ENCODE peak calls at places on chromosomes 6 and 20, in four cellular contexts. D, Q, R and H are unnamed samples.

GRCh38 chr6:45445749-45446454 is 68.2 kb upstream of the SUPT3H start:
- DNase-seq in Q (no peak), D (peak), R (peak), H (peak)

GRCh38 chr6:89400912-89401399 is 11.1 kb downstream of the RRAGD start:
- DNase-seq in D (no peak), R (no peak), Q (no peak), H (no peak)

GRCh38 chr20:37886851-37887297 is 16.1 kb upstream of the VSTM2L start:
- DNase-seq in R (no peak), Q (no peak), D (no peak), H (no peak)

GRCh38 chr6:53210821-53211220 is 62.2 kb upstream of the GCM1 start:
- DNase-seq in R (no peak), Q (no peak), D (no peak), H (no peak)

GRCh38 chr6:26223213-26223612 is 136.0 kb downstream of the HFE start:
- DNase-seq in Q (no peak), R (no peak), D (peak), H (no peak)

GRCh38 chr20:63499333-63499969 is 568 bp upstream of the EEF1A2 start:
- DNase-seq in D (no peak), Q (peak), R (peak), H (no peak)

GRCh38 chr6:86856937-86857563 is 80.3 kb upstream of the HTR1E start:
- DNase-seq in R (no peak), D (peak), Q (peak), H (peak)

GRCh38 chr6:15305496-15305895 is 59.6 kb downstream of the JARID2 start:
- DNase-seq in D (no peak), R (no peak), Q (no peak), H (no peak)

GRCh38 chr6:130020106-130020851 is 1.9 kb downstream of the L3MBTL3 start:
- DNase-seq in Q (peak), R (no peak), D (no peak), H (peak)

GRCh38 chr6:122766256-122766655 is 13.3 kb upstream of the FABP7 start:
- DNase-seq in R (no peak), Q (no peak), D (no peak), H (no peak)

DNA sequence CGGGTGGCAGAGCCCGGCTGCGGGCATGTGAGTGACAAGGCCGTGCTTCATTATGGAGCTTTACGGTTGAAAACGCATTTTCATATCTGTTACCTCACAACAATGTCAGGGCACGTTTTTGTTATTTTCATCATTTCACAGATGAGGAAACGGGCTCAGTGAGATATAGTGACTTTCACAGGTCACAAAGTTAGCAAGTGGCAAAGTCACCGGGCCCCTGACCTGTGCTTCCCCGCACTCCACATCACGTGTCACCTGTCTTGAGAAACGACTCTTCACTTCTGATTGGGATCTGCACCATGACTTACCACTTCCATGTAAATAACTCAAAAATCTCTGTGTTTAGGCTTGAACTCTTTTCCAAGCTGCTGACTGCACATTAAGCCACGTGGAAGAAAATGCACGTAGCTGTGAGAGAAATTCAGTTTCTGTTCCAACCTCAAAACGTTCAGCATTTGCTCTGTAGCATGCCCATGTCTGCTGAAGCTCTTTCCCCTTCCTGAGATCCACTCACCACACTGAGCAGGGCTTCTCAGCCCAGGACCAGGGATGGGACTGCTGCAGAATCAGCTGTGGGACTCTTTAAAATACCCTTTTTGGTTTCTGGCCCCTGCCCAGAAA is 107.2 kb downstream of the ARMC2 start:
- DNase-seq in Q (no peak), D (no peak), R (no peak), H (no peak)
- H2AFZ ChIP-seq in Q (no peak), D (no peak), R (no peak), H (no peak)

DNA sequence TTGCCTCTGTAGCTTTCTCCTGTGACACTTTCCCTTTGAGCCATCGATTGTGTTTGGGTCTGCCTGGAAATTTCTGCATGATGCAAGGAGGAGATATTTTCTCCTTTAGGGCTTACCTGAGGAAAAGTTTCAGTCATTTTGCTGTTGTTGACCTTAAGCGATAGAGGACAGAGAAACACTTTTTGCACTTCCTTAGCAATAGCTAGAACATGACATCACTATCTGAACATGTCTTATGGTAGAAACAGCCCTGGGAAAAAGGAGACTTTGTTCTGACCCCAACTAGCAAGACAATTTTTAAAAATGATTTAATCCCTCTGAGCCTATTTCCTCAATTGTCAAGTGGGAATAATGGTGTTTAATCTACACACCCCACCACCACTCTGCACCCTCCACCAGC is 9.7 kb upstream of the FILIP1 start:
- DNase-seq in R (no peak), D (peak), Q (no peak), H (no peak)
- H4K8ac ChIP-seq in R (no peak), D (no peak), Q (no peak), H (no peak)

DNA sequence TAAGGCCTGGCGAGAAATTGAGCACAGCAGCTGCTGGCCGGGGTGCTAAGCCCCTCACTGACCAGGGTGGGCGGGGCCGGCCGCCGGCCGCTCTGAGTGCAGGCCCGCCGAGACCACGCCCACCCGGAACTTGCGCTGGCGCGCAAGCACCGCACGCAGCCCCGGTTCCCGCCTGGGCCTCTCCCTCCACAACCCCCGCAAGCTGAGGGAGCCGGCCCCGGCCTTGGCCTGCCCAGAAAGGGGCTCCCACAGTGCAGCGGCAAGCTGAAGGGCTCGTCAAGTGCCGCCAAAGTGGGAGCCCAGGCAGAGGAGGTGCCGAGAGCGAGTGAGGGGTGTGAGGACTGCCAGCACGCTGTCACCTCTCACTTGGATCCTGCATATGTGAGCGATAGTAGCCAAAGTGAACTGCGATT is 251.2 kb downstream of the GJA1 start:
- DNase-seq in Q (peak), R (peak), D (no peak), H (no peak)
- H2AFZ ChIP-seq in Q (peak), R (no peak), D (no peak), H (no peak)

GRCh38 chr6:157751547-157752200 is 71.4 kb upstream of the SNX9 start:
- DNase-seq in Q (no peak), D (no peak), R (no peak), H (no peak)
- H4K8ac ChIP-seq in Q (no peak), D (no peak), R (no peak), H (no peak)

DNA sequence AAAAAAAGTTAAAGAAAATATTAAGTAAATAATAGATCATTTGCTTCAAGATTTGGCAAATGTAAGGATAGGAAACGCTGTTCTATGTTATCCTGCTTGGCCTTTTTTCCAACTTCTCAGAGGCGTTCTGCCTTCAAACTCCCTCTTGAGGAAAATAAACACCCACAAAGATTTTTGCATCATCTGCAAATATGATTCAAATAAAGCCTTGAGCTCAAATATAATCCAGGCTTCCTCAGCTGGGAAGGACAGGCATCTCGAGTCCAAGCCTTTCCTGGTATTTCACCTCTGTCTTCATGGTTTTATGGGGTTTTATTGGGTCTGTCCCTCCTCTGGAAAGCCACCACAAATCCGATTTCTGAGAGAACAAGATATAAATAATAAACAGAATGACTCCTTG is 67.7 kb upstream of the PTPN1 start:
- DNase-seq in R (no peak), D (no peak), Q (no peak), H (no peak)
- H2AFZ ChIP-seq in R (no peak), D (no peak), Q (no peak), H (no peak)

GRCh38 chr20:32761417-32761830 is 761 bp upstream of the DNMT3B start:
- DNase-seq in D (no peak), R (no peak), Q (no peak), H (no peak)
- H4K8ac ChIP-seq in D (peak), R (no peak), Q (peak), H (no peak)

DNA sequence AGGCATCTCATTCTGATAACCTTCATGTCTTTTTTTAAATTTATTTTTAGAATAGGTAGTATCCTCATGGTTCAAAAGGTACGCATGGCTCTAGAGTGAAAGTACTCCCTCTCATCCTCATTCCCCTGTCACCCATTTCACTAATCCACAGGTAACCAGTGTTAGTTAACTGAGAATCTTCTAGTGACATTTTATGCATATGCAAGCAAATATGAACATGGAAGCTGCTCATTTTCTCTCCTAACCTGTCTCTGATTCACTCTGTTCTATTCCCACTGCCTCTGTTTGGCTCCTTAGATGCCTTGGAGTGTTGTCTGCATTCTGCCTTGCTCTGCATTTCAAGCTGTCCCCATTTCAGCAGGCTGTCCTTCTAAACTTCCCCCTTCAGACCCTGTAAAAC is 4.5 kb downstream of the NCOA7 start:
- DNase-seq in D (no peak), R (no peak), Q (no peak), H (no peak)
- H2AFZ ChIP-seq in D (no peak), R (no peak), Q (no peak), H (no peak)

DNA sequence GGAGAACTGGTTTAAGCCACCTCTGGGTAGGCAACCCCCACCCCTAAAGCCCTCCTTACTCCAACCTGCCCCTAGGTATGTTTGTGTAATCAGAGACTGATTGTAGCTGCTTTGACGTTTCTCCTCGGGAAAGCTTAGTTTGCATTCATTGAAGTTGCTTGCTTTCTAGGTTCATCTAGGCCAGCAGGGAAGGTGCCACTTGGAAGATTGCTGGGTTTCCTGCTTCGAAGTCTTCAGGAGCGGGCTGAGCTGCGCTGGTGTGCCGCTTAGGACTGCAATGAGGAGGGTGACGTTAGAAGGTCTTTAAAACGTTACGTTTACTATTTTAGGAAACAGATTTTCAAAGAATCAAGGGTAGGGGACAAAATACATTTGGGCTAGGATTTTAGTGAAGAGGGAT is 92.8 kb upstream of the PRDM1 start:
- DNase-seq in D (peak), R (peak), Q (no peak), H (no peak)
- H4K8ac ChIP-seq in D (peak), R (no peak), Q (no peak), H (no peak)

DNA sequence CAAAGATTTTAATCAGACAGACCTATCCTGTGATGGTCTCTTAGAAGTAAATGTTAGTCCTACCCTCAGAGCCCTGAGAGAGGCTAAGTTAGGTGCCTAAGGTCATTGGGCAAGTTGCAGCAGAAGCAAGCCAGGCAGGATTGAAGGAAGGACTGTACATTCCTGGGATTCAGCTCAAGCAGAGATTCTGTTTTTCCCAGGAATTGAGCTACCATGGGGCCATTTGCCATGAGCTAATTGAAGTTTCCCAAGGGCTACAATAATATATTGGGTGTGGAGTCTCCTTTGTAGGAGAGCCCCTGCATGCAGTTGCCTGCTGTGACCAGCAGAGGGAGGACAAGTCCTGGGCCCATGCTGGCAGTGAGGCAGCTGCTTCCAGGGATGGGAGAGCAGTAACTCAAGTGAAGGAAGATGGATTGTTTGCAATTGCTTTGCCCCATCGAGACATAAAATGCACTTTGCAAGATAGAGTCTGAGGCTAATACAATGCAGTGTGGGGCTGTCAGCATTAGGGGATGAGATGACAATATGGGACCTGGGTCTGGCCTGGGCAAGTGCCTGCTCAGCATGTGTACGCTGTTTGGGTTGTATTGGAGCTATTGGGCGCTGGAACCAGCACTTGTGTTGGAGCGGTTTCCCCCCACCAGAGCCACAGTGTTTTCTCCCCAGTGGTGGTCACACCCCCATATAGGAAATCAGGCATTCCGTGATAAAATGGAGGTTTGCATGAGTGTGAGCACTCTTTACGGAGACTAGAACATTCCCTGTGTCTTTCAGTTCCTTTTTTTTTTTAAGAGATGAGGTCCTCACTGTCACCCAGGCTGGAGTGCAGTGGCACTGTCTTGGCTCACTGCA is 27.9 kb downstream of the DNMT3B start:
- DNase-seq in D (peak), Q (peak), R (peak), H (peak)
- H2AFZ ChIP-seq in D (no peak), Q (no peak), R (no peak), H (no peak)

GRCh38 chr6:29633532-29633901 is 534 bp upstream of the GABBR1 start:
- DNase-seq in D (peak), R (no peak), Q (no peak), H (no peak)
- H4K8ac ChIP-seq in D (peak), R (no peak), Q (no peak), H (no peak)